ENCODE peak calls at places on chromosomes 4 and X, in five cellular contexts. A is GM12878, T is sigmoid colon, V is suprapubic skin, F is HepG2. L is an unnamed sample.

GRCh38 chr4:100738388-100739165 is 220.8 kb upstream of the EMCN start:
- DNase-seq in A (no peak), T (peak; percentile 58), V (no peak), F (no peak), L (peak; percentile 31)

GRCh38 chrX:77442728-77443127 is 4.5 kb upstream of the FGF16 start:
- DNase-seq in F (peak; percentile 1), A (no peak), T (no peak), V (no peak), L (no peak)

GRCh38 chr4:47490550-47490949 is 5.5 kb downstream of the ATP10D start:
- DNase-seq in V (no peak), F (peak; percentile 21), T (no peak), A (no peak), L (no peak)

GRCh38 chrX:75155454-75155829 is 641 bp downstream of the ABCB7 start:
- DNase-seq in A (no peak), F (no peak), T (no peak), V (no peak), L (no peak)

GRCh38 chrX:41824551-41824950 is 98.8 kb downstream of the CASK start:
- DNase-seq in T (no peak), V (no peak), F (no peak), A (no peak), L (no peak)

GRCh38 chr4:163071308-163071707 is 95.4 kb downstream of the NAF1 start:
- DNase-seq in T (no peak), F (no peak), V (no peak), A (no peak), L (no peak)

GRCh38 chr4:54742636-54743399 is 85.1 kb downstream of the KIT start:
- DNase-seq in F (no peak), T (no peak), V (no peak), A (no peak), L (no peak)

GRCh38 chrX:104351173-104351769 is 96.5 kb upstream of the ESX1 start:
- DNase-seq in V (no peak), T (no peak), A (no peak), F (no peak), L (no peak)

GRCh38 chr4:182126567-182126966 is 116.6 kb upstream of the TENM3 start:
- DNase-seq in T (no peak), A (no peak), F (no peak), V (no peak), L (no peak)

GRCh38 chr4:139552506-139552905 is 3.5 kb downstream of the SETD7 start:
- DNase-seq in T (no peak), V (no peak), F (no peak), A (no peak), L (no peak)

GRCh38 chr4:67779631-67780030 is 25.4 kb upstream of the GNRHR start:
- DNase-seq in T (no peak), V (no peak), A (no peak), F (no peak), L (no peak)

GRCh38 chr4:24419147-24420034 is 165.0 kb downstream of the DHX15 start:
- DNase-seq in A (peak; percentile 12), V (peak; percentile 76), T (peak; percentile 77), F (peak; percentile 47), L (peak; percentile 84)

GRCh38 chrX:46618947-46619346 is 45.4 kb downstream of the CHST7 start:
- DNase-seq in F (no peak), V (no peak), T (no peak), A (no peak), L (no peak)

GRCh38 chrX:41721590-41721989 is 2.4 kb upstream of the GPR82 start:
- DNase-seq in F (no peak), V (no peak), T (no peak), A (no peak), L (no peak)

GRCh38 chr4:93828332-93828829 is at the start of gene ATOH1:
- DNase-seq in A (no peak), F (no peak), T (no peak), V (no peak), L (no peak)

GRCh38 chr4:168978001-168978700 is 31.9 kb downstream of the CBR4 start:
- DNase-seq in F (peak; percentile 38), A (no peak), T (no peak), V (no peak), L (no peak)

GRCh38 chr4:84378983-84379382 is 120.1 kb downstream of the NKX6-1 start:
- DNase-seq in V (no peak), T (no peak), A (no peak), F (no peak), L (no peak)

GRCh38 chr4:1753256-1753655 is 31.9 kb downstream of the TACC3 start:
- DNase-seq in T (no peak), A (no peak), V (no peak), F (no peak), L (no peak)

GRCh38 chr4:160414516-160414915 is 1311.6 kb downstream of the RAPGEF2 start:
- DNase-seq in F (no peak), V (no peak), A (no peak), T (no peak), L (no peak)

GRCh38 chr4:104025251-104025650 is 305.5 kb upstream of the TACR3 start:
- DNase-seq in T (no peak), F (no peak), V (no peak), A (no peak), L (no peak)

GRCh38 chrX:16869393-16870094 is 618 bp downstream of the RBBP7 start:
- DNase-seq in T (peak; percentile 67), A (no peak), F (no peak), V (peak; percentile 69), L (peak; percentile 30)

GRCh38 chr4:126530996-126531585 is 1101.7 kb upstream of the INTU start:
- DNase-seq in T (no peak), A (no peak), F (no peak), V (no peak), L (no peak)

GRCh38 chr4:176774852-176775251 is 17.9 kb downstream of the VEGFC start:
- DNase-seq in A (no peak), F (no peak), T (no peak), V (no peak), L (no peak)

GRCh38 chr4:66284991-66285451 is 614.7 kb upstream of the EPHA5 start:
- DNase-seq in F (no peak), V (no peak), A (no peak), T (no peak), L (no peak)

GRCh38 chr4:154416183-154416543 is 75.4 kb downstream of the DCHS2 start:
- DNase-seq in T (peak; percentile 77), A (no peak), F (peak; percentile 10), V (no peak), L (no peak)

DNA sequence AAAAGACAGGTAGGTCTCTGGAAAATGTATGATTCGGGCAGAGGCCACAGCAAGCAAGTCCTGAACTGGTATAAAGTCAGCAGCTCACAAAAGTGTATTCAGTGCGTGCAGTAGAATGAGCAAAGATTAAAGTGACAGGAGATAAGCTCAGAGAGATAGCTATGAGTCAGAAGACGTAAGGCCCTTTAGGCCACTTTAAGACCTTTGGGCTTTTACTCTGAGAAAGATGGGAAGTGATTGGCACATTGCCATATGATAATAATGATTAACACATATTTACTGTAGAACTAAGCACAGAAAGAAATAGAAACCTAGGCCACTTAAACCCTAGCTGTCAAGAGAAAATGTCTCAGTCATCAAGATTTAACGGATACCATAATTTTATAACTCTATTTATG is 51.7 kb downstream of the TBCK start:
- DNase-seq in F (peak; percentile 79), T (no peak), A (no peak), V (no peak), L (no peak)
- H3K27ac ChIP-seq in F (peak overlapping the region; percentile 94), T (no peak overlapping the region), A (no peak overlapping the region), V (no peak overlapping the region), L (no peak overlapping the region)

GRCh38 chrX:44063611-44064010 is 90.4 kb upstream of the NDP start:
- DNase-seq in F (no peak), T (no peak), V (no peak), A (no peak), L (no peak)
- H3K4me1 ChIP-seq in F (no peaks in the 10 kb centered on the region), T (no peaks in the 10 kb centered on the region), V (no peaks in the 10 kb centered on the region), A (no peaks in the 10 kb centered on the region), L (no peaks in the 10 kb centered on the region)

DNA sequence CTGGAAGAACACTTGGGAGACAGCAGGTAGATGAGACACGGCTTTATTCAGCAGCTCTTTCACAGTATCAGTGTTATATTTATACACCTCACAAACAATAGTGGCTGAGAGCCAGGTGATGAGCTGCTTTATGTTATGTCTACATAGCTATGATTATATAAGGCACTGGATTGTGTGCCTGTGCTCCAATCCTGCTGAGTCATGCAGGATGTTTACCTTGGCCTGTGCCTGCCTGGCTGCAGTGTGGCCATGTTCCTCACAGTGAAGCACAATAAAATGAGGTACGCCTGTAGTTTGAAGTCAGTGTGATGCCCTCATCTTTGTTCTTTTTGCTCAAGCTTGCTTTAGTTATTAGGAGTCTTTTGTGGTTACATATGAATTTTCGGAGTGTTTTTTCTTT is 31.3 kb downstream of the CXCL13 start:
- DNase-seq in V (no peak), F (peak; percentile 83), T (no peak), A (no peak), L (peak; percentile 44)
- TF ChIP-seq EP300 in V (no peak), F (no peak), T (peak; percentile 15), A (no peak), L (no peak)

GRCh38 chr4:39205476-39205875 is 23.1 kb downstream of the WDR19 start:
- DNase-seq in T (no peak), A (no peak), V (no peak), F (no peak), L (no peak)

GRCh38 chr4:39201963-39202362 is 19.6 kb downstream of the WDR19 start:
- DNase-seq in V (no peak), F (no peak), T (no peak), A (no peak), L (no peak)

GRCh38 chr4:39205000-39205399 is 22.7 kb downstream of the WDR19 start:
- DNase-seq in F (no peak), T (no peak), A (no peak), V (no peak), L (no peak)

DNA sequence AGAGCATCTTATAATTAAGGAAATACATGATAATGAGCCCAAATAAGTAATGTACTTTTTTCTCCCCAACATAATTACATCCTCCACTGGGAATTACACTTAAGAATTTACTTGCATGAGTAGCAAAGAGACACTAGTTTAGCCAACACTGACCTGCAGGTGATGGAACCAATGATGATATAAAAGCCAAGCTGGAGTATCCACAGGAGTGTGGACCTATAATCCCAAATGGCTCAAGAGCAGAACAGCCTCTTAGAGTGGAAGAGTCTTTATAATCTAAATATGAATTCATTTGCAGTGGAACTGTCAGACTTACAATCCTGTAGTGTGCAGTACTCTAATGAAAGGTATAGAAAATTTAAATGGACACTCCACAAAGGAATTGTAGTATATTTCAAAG is 22.2 kb downstream of the WDR19 start:
- DNase-seq in T (no peak), V (no peak), F (no peak), A (no peak), L (no peak)
- H3K27ac ChIP-seq in T (no peak overlapping the region), V (no peak overlapping the region), F (no peak overlapping the region), A (no peak overlapping the region), L (no peak overlapping the region)

GRCh38 chr4:144649646-144650045 is 3.7 kb downstream of the HHIP start:
- DNase-seq in V (no peak), A (no peak), T (no peak), F (no peak), L (no peak)
- H3K4me1 ChIP-seq in V (peaks cover 24% of the 10 kb centered on the region), A (no peaks in the 10 kb centered on the region), T (no peaks in the 10 kb centered on the region), F (no peaks in the 10 kb centered on the region), L (peaks cover 11% of the 10 kb centered on the region)

GRCh38 chrX:134460005-134460860 is at the start of gene HPRT1:
- DNase-seq in T (peak; percentile 87), V (peak; percentile 73), A (no peak), F (peak; percentile 35), L (peak; percentile 87)
- TF ChIP-seq EP300 in T (no peak), V (no peak), A (no peak), F (no peak), L (no peak)